ENCODE peak calls at places on chromosomes 13 and 19, in ten cellular contexts. K, E, L, D, W, A, B, I, J and N are unnamed samples.

GRCh38 chr13:109273326-109273751 is 513.0 kb downstream of the IRS2 start:
- DNase-seq in K (no peak), E (no peak), L (no peak), D (no peak), W (no peak), A (no peak), B (no peak), I (no peak), J (no peak), N (no peak)

GRCh38 chr19:18537431-18537830 is 5.9 kb downstream of the FKBP8 start:
- DNase-seq in K (no peak), E (no peak), L (no peak), D (peak; percentile 24), W (no peak), A (no peak), B (no peak), I (no peak), J (no peak), N (no peak)

GRCh38 chr19:48341006-48341405 is 15.7 kb downstream of the EMP3 start:
- DNase-seq in K (no peak), E (no peak), L (peak; percentile 89), D (no peak), W (no peak), A (no peak), B (no peak), I (no peak), J (no peak), N (peak; percentile 38)

GRCh38 chr19:10085641-10086031 is 481 bp upstream of the SHFL start:
- DNase-seq in K (no peak), E (no peak), L (no peak), D (no peak), W (no peak), A (no peak), B (no peak), I (no peak), J (no peak), N (no peak)

GRCh38 chr13:112699318-112699918 is 9.6 kb downstream of the ATP11A start:
- DNase-seq in K (peak; percentile 56), E (no peak), L (peak; percentile 39), D (peak; percentile 50), W (no peak), A (no peak), B (no peak), I (peak; percentile 34), J (no peak), N (peak; percentile 21)

GRCh38 chr19:4916292-4917082 is 7.2 kb downstream of the UHRF1 start:
- DNase-seq in K (peak; percentile 63), E (no peak), L (no peak), D (peak; percentile 61), W (no peak), A (no peak), B (no peak), I (no peak), J (peak; percentile 26), N (no peak)

GRCh38 chr19:10516671-10517286 is 468 bp downstream of the S1PR5 start:
- DNase-seq in K (no peak), E (no peak), L (no peak), D (no peak), W (no peak), A (no peak), B (peak; percentile 29), I (no peak), J (no peak), N (no peak)

GRCh38 chr19:14090509-14091085 is at the start of gene SAMD1:
- DNase-seq in K (peak; percentile 96), E (peak; percentile 95), L (peak; percentile 96), D (peak; percentile 97), W (peak; percentile 97), A (peak; percentile 88), B (peak; percentile 93), I (peak; percentile 96), J (peak; percentile 90), N (peak; percentile 81)

GRCh38 chr19:55451522-55452380 is 8.7 kb upstream of the SHISA7 start:
- DNase-seq in K (no peak), E (no peak), L (no peak), D (peak; percentile 80), W (no peak), A (no peak), B (peak; percentile 53), I (no peak), J (no peak), N (peak; percentile 80)

GRCh38 chr19:55451163-55451521 is 8.0 kb upstream of the SHISA7 start:
- DNase-seq in K (no peak), E (no peak), L (no peak), D (peak; percentile 91), W (no peak), A (no peak), B (peak; percentile 40), I (no peak), J (no peak), N (no peak)

GRCh38 chr19:55447421-55448174 is 4.5 kb upstream of the SHISA7 start:
- DNase-seq in K (no peak), E (no peak), L (no peak), D (peak; percentile 67), W (peak; percentile 60), A (no peak), B (peak; percentile 45), I (no peak), J (no peak), N (peak; percentile 93)

GRCh38 chr19:55452381-55453325 is 8.8 kb downstream of the ISOC2 start:
- DNase-seq in K (peak; percentile 90), E (no peak), L (peak; percentile 90), D (peak; percentile 98), W (peak; percentile 72), A (peak; percentile 63), B (peak; percentile 84), I (no peak), J (no peak), N (peak; percentile 96)

GRCh38 chr19:55449469-55449868 is 6.4 kb upstream of the SHISA7 start:
- DNase-seq in K (no peak), E (no peak), L (no peak), D (peak; percentile 65), W (no peak), A (no peak), B (no peak), I (no peak), J (no peak), N (no peak)
- H3K27me3 ChIP-seq in K (no peaks in the 10 kb centered on the region), E (peaks cover 57% of the 10 kb centered on the region), L (peaks cover 51% of the 10 kb centered on the region), D (peaks cover 74% of the 10 kb centered on the region), W (peaks cover 32% of the 10 kb centered on the region), A (peaks cover 27% of the 10 kb centered on the region), B (peaks cover 38% of the 10 kb centered on the region), I (peaks cover 19% of the 10 kb centered on the region), J (peaks cover 24% of the 10 kb centered on the region), N (no peaks in the 10 kb centered on the region)

GRCh38 chr19:2648099-2648498 is 54.4 kb downstream of the GNG7 start:
- DNase-seq in K (no peak), E (no peak), L (no peak), D (no peak), W (no peak), A (no peak), B (no peak), I (no peak), J (no peak), N (no peak)
- H3K27me3 ChIP-seq in K (no peaks in the 10 kb centered on the region), E (no peaks in the 10 kb centered on the region), L (no peaks in the 10 kb centered on the region), D (no peaks in the 10 kb centered on the region), W (no peaks in the 10 kb centered on the region), A (no peaks in the 10 kb centered on the region), B (no peaks in the 10 kb centered on the region), I (no peaks in the 10 kb centered on the region), J (no peaks in the 10 kb centered on the region), N (no peaks in the 10 kb centered on the region)

DNA sequence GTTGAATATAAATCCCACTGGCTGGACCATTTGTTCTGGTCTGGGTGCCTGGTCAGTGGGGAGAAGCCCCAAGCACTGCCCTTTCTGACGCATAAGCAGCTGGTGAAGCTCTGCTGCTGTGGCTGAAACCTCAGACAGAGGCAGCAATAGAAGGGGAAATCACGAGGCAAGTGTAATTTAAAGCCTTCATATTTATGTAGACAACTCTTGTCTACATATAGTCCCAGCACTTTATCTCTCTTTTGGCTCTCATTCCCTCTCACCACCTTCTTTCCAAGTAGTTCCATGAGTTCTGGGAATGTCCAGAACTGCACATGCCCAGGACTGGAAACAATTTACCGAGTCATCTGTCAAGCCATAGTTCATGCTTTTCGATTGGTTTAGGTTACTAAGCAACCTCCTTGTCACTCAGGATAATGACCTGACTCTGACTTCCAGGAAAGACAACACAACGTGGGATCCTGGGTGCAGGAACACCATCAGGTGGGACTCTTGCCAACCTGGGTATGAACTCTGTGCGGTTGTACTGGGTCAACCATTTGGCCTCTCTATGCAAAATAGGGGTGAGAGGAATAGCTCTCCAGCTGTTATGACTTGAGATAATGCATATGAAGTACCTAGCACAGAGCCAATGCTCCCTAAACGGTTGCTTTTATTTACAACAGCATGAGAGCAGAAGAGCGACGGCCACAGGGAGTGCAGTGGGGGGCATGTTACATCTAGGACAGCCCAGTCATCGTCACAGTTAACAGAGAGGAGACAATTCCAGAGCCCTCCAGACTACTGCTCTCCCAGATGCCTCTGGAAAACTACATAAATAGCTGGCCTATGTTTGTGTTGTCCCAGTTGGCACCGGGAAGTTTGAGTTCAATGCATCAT is 321.9 kb downstream of the FOXO1 start:
- DNase-seq in K (no peak), E (no peak), L (peak; percentile 86), D (no peak), W (no peak), A (no peak), B (no peak), I (no peak), J (no peak), N (no peak)
- H3K27me3 ChIP-seq in K (no peaks in the 10 kb centered on the region), E (no peaks in the 10 kb centered on the region), L (no peaks in the 10 kb centered on the region), D (no peaks in the 10 kb centered on the region), W (no peaks in the 10 kb centered on the region), A (no peaks in the 10 kb centered on the region), B (no peaks in the 10 kb centered on the region), I (no peaks in the 10 kb centered on the region), J (no peaks in the 10 kb centered on the region), N (no peaks in the 10 kb centered on the region)

GRCh38 chr13:99892866-99893504 is 78.6 kb downstream of the ZIC5 start:
- DNase-seq in K (no peak), E (no peak), L (no peak), D (peak; percentile 56), W (no peak), A (no peak), B (no peak), I (no peak), J (no peak), N (no peak)

GRCh38 chr13:99895428-99895998 is 76.1 kb downstream of the ZIC5 start:
- DNase-seq in K (no peak), E (no peak), L (no peak), D (peak; percentile 68), W (no peak), A (peak; percentile 25), B (no peak), I (no peak), J (no peak), N (no peak)

GRCh38 chr13:99893567-99893966 is 78.0 kb downstream of the ZIC5 start:
- DNase-seq in K (no peak), E (no peak), L (no peak), D (peak; percentile 51), W (no peak), A (no peak), B (no peak), I (no peak), J (no peak), N (no peak)

GRCh38 chr13:99894835-99895427 is 76.6 kb downstream of the ZIC5 start:
- DNase-seq in K (no peak), E (no peak), L (no peak), D (peak; percentile 79), W (no peak), A (no peak), B (no peak), I (no peak), J (no peak), N (no peak)

DNA sequence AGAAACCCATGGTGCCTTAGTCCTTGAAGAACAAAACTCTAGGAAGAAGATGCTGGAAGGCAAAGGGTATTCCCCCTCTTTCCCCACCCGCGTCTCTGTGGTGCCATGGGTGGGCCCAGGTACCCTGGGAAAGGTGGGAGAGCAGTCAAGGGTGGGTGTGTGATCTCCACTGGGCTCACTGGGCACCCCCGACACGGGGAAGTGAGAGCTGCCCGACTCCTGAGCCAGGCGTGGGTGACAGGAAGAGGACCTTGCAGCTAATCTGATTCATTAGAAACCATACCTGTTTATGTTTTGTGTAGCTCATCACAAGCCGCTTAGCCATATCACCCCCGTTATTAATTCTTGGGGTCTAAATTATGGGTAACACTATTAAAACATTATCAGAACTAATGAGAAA is 77.5 kb downstream of the ZIC5 start:
- DNase-seq in K (no peak), E (no peak), L (no peak), D (no peak), W (no peak), A (no peak), B (no peak), I (no peak), J (no peak), N (no peak)
- H3K27me3 ChIP-seq in K (no peaks in the 10 kb centered on the region), E (peaks cover 48% of the 10 kb centered on the region), L (peaks cover 61% of the 10 kb centered on the region), D (peaks cover 19% of the 10 kb centered on the region), W (peaks cover 52% of the 10 kb centered on the region), A (peaks cover 26% of the 10 kb centered on the region), B (no peaks in the 10 kb centered on the region), I (peaks cover 12% of the 10 kb centered on the region), J (peaks cover 17% of the 10 kb centered on the region), N (peaks cover 21% of the 10 kb centered on the region)